ENCODE peak calls at places on chromosome 7, in eight cellular contexts. V is T-helper 1 cell, I is HuH-7.5, Q is D721Med, W is GM12892, U is psoas muscle, N is GM23248, J is EH. D is an unnamed sample.

GRCh38 chr7:76506081-76506440 is 4.3 kb upstream of the UPK3B start:
- DNase-seq in U (no peak), I (no peak), W (no peak), J (no peak), N (no peak), Q (no peak), V (no peak), D (no peak)

GRCh38 chr7:157271991-157272324 is 64.8 kb upstream of the DNAJB6 start:
- DNase-seq in N (peak), V (no peak), W (no peak), I (no peak), U (peak), J (peak), Q (no peak), D (peak)

GRCh38 chr7:122883049-122883670 is 3.1 kb downstream of the CADPS2 start:
- DNase-seq in I (no peak), N (no peak), V (no peak), U (no peak), Q (no peak), J (no peak), W (no peak), D (peak)

GRCh38 chr7:91064938-91065337 is 199.3 kb upstream of the FZD1 start:
- DNase-seq in Q (no peak), I (no peak), V (no peak), W (no peak), N (peak), J (no peak), U (no peak), D (peak)

GRCh38 chr7:47403341-47403866 is 178.5 kb downstream of the TNS3 start:
- DNase-seq in Q (no peak), V (no peak), W (no peak), U (no peak), I (no peak), J (no peak), N (no peak), D (peak)

GRCh38 chr7:113026941-113027340 is 59.7 kb downstream of the GPR85 start:
- DNase-seq in J (peak), N (peak), W (no peak), Q (no peak), V (no peak), I (no peak), U (no peak), D (no peak)

GRCh38 chr7:31950101-31950755 is 120.0 kb downstream of the PDE1C start:
- DNase-seq in U (no peak), N (peak), W (no peak), V (no peak), J (peak), I (no peak), Q (no peak), D (peak)

GRCh38 chr7:77710861-77711260 is 14.6 kb downstream of the RSBN1L start:
- DNase-seq in Q (no peak), J (no peak), W (no peak), V (no peak), U (no peak), N (no peak), I (no peak), D (no peak)

GRCh38 chr7:129773871-129774270 is 162.4 kb downstream of the NRF1 start:
- DNase-seq in V (no peak), J (no peak), I (no peak), Q (no peak), N (no peak), W (no peak), U (no peak), D (no peak)

GRCh38 chr7:132422502-132423101 is 153.7 kb downstream of the PLXNA4 start:
- DNase-seq in V (no peak), Q (peak), W (no peak), N (peak), I (no peak), U (no peak), J (no peak), D (no peak)

GRCh38 chr7:7138897-7139296 is 43.4 kb upstream of the C1GALT1 start:
- DNase-seq in W (no peak), N (no peak), V (no peak), I (no peak), Q (no peak), U (no peak), J (no peak), D (no peak)

GRCh38 chr7:3897430-3898385 is 596.7 kb downstream of the SDK1 start:
- DNase-seq in N (peak), V (peak), Q (no peak), U (no peak), I (peak), J (peak), W (no peak), D (peak)

GRCh38 chr7:35785250-35785649 is 15.6 kb upstream of the SEPTIN7 start:
- DNase-seq in U (no peak), I (no peak), W (no peak), Q (no peak), V (no peak), N (no peak), J (no peak), D (no peak)

GRCh38 chr7:46152671-46153070 is 231.6 kb upstream of the IGFBP3 start:
- DNase-seq in W (no peak), Q (no peak), N (no peak), I (no peak), V (no peak), J (no peak), U (no peak), D (no peak)

GRCh38 chr7:142881586-142882337 is 3.8 kb downstream of the TRPV6 start:
- DNase-seq in Q (no peak), J (no peak), N (no peak), I (no peak), V (no peak), W (no peak), U (no peak), D (no peak)

GRCh38 chr7:105769951-105770628 is 106.3 kb downstream of the ATXN7L1 start:
- DNase-seq in J (peak), N (peak), U (no peak), W (no peak), I (no peak), V (no peak), Q (no peak), D (peak)

GRCh38 chr7:24476227-24476626 is 97.0 kb upstream of the PALS2 start:
- DNase-seq in N (no peak), I (no peak), W (no peak), Q (no peak), J (no peak), U (no peak), V (no peak), D (no peak)

GRCh38 chr7:20240080-20240926 is 23.1 kb upstream of the MACC1 start:
- DNase-seq in N (no peak), J (no peak), W (no peak), V (no peak), I (no peak), U (no peak), Q (no peak), D (no peak)

GRCh38 chr7:91759205-91759863 is 121.2 kb downstream of the MTERF1 start:
- DNase-seq in I (no peak), U (no peak), N (peak), Q (no peak), W (no peak), V (no peak), J (peak), D (peak)

GRCh38 chr7:1396195-1396594 is 63.1 kb downstream of the MICALL2 start:
- DNase-seq in V (no peak), J (no peak), U (no peak), N (no peak), I (no peak), W (no peak), Q (no peak), D (no peak)

GRCh38 chr7:42247301-42247700 is 10.3 kb upstream of the GLI3 start:
- DNase-seq in W (no peak), Q (no peak), U (no peak), I (no peak), N (peak), V (no peak), J (peak), D (peak)

GRCh38 chr7:2157473-2158279 is 75.1 kb downstream of the MAD1L1 start:
- DNase-seq in N (peak), U (peak), Q (no peak), V (no peak), J (peak), I (no peak), W (no peak), D (peak)

GRCh38 chr7:22865607-22865970 is 42.9 kb upstream of the TOMM7 start:
- DNase-seq in Q (no peak), U (no peak), I (no peak), V (no peak), W (no peak), J (no peak), N (peak), D (no peak)

GRCh38 chr7:79620291-79620690 is 166.8 kb upstream of the MAGI2 start:
- DNase-seq in N (no peak), V (no peak), U (no peak), W (no peak), I (no peak), J (no peak), Q (no peak), D (no peak)

GRCh38 chr7:130566168-130566897 is 74.4 kb downstream of the MEST start:
- DNase-seq in N (no peak), V (no peak), Q (no peak), J (peak), I (no peak), W (no peak), U (no peak), D (peak)

GRCh38 chr7:42699415-42700178 is 212.3 kb downstream of the C7orf25 start:
- DNase-seq in N (peak), Q (no peak), J (no peak), W (no peak), V (no peak), I (no peak), U (no peak), D (no peak)

GRCh38 chr7:108497082-108497725 is 28.7 kb downstream of the PNPLA8 start:
- DNase-seq in Q (no peak), V (peak), N (peak), U (no peak), I (peak), W (no peak), J (peak), D (peak)

GRCh38 chr7:127751062-127751722 is 99.2 kb downstream of the SND1 start:
- DNase-seq in U (no peak), V (no peak), Q (no peak), I (no peak), J (peak), N (peak), W (no peak), D (peak)

GRCh38 chr7:318476-319266 is 28.7 kb downstream of the FOXL3 start:
- DNase-seq in Q (no peak), J (no peak), U (peak), I (peak), W (no peak), V (no peak), N (no peak), D (no peak)

GRCh38 chr7:157694389-157694665 is 357.5 kb downstream of the DNAJB6 start:
- DNase-seq in J (no peak), Q (no peak), V (no peak), N (no peak), U (no peak), W (no peak), I (no peak), D (no peak)